ENCODE peak calls at places on chromosomes 16 and 17, in nine cellular contexts. One of them, this sample, is unnamed.

GRCh38 chr17:43341705-43342600 is 56.8 kb upstream of the ARL4D start:
- DNase-seq in stomach: no peak
- DNase-seq in HCT116: no peak
- DNase-seq in transverse colon: no peak
- DNase-seq in spleen: no peak
- DNase-seq in endothelial cell of umbilical vein: no peak
- DNase-seq in suprapubic skin: no peak
- DNase-seq in sigmoid colon: no peak
- DNase-seq in H1: no peak
- DNase-seq in this sample: no peak

GRCh38 chr17:17685775-17686291 is 4.6 kb downstream of the RAI1 start:
- DNase-seq in stomach: peak; percentile 81
- DNase-seq in HCT116: peak; percentile 60
- DNase-seq in transverse colon: peak; percentile 79
- DNase-seq in spleen: no peak
- DNase-seq in endothelial cell of umbilical vein: peak; percentile 83
- DNase-seq in suprapubic skin: no peak
- DNase-seq in sigmoid colon: no peak
- DNase-seq in H1: no peak
- DNase-seq in this sample: peak; percentile 81

GRCh38 chr17:50533720-50534148 is 1.2 kb downstream of the EPN3 start:
- DNase-seq in stomach: peak; percentile 97
- DNase-seq in HCT116: no peak
- DNase-seq in transverse colon: peak; percentile 81
- DNase-seq in spleen: no peak
- DNase-seq in endothelial cell of umbilical vein: peak; percentile 19
- DNase-seq in suprapubic skin: no peak
- DNase-seq in sigmoid colon: no peak
- DNase-seq in H1: peak; percentile 69
- DNase-seq in this sample: peak; percentile 66

GRCh38 chr17:50346313-50347086 is 574 bp downstream of the XYLT2 start:
- DNase-seq in stomach: peak; percentile 63
- DNase-seq in HCT116: no peak
- DNase-seq in transverse colon: peak; percentile 59
- DNase-seq in spleen: no peak
- DNase-seq in endothelial cell of umbilical vein: peak; percentile 29
- DNase-seq in suprapubic skin: peak; percentile 83
- DNase-seq in sigmoid colon: peak; percentile 76
- DNase-seq in H1: peak; percentile 83
- DNase-seq in this sample: peak; percentile 38

GRCh38 chr17:33968350-33969044 is 286.6 kb upstream of the CCL2 start:
- DNase-seq in stomach: no peak
- DNase-seq in HCT116: no peak
- DNase-seq in transverse colon: no peak
- DNase-seq in spleen: no peak
- DNase-seq in endothelial cell of umbilical vein: no peak
- DNase-seq in suprapubic skin: no peak
- DNase-seq in sigmoid colon: no peak
- DNase-seq in H1: no peak
- DNase-seq in this sample: no peak

GRCh38 chr16:50711862-50712567 is 18.6 kb downstream of the NOD2 start:
- DNase-seq in stomach: no peak
- DNase-seq in HCT116: no peak
- DNase-seq in transverse colon: no peak
- DNase-seq in spleen: no peak
- DNase-seq in endothelial cell of umbilical vein: no peak
- DNase-seq in suprapubic skin: no peak
- DNase-seq in sigmoid colon: peak; percentile 82
- DNase-seq in H1: no peak
- DNase-seq in this sample: peak; percentile 34

GRCh38 chr17:8911205-8911604 is 43.7 kb upstream of the PIK3R6 start:
- DNase-seq in stomach: no peak
- DNase-seq in HCT116: no peak
- DNase-seq in transverse colon: no peak
- DNase-seq in spleen: no peak
- DNase-seq in endothelial cell of umbilical vein: no peak
- DNase-seq in suprapubic skin: no peak
- DNase-seq in sigmoid colon: no peak
- DNase-seq in H1: no peak
- DNase-seq in this sample: no peak

GRCh38 chr17:37702605-37703004 is 42.3 kb downstream of the HNF1B start:
- DNase-seq in stomach: no peak
- DNase-seq in HCT116: peak; percentile 33
- DNase-seq in transverse colon: peak; percentile 28
- DNase-seq in spleen: no peak
- DNase-seq in endothelial cell of umbilical vein: no peak
- DNase-seq in suprapubic skin: no peak
- DNase-seq in sigmoid colon: no peak
- DNase-seq in H1: no peak
- DNase-seq in this sample: no peak

GRCh38 chr16:3158498-3159314 is 23.9 kb downstream of the ZNF213 start:
- DNase-seq in stomach: peak; percentile 90
- DNase-seq in HCT116: peak; percentile 88
- DNase-seq in transverse colon: peak; percentile 95
- DNase-seq in spleen: peak; percentile 95
- DNase-seq in endothelial cell of umbilical vein: peak; percentile 84
- DNase-seq in suprapubic skin: peak; percentile 94
- DNase-seq in sigmoid colon: peak; percentile 95
- DNase-seq in H1: peak; percentile 84
- DNase-seq in this sample: peak; percentile 89

GRCh38 chr17:50200447-50201225 is 795 bp downstream of the COL1A1 start:
- DNase-seq in stomach: peak; percentile 94
- DNase-seq in HCT116: peak; percentile 88
- DNase-seq in transverse colon: peak; percentile 91
- DNase-seq in spleen: peak; percentile 96
- DNase-seq in endothelial cell of umbilical vein: peak; percentile 68
- DNase-seq in suprapubic skin: peak; percentile 95
- DNase-seq in sigmoid colon: peak; percentile 98
- DNase-seq in H1: peak; percentile 96
- DNase-seq in this sample: peak; percentile 89

GRCh38 chr16:75529056-75529905 is 6.6 kb downstream of the CHST5 start:
- DNase-seq in stomach: no peak
- DNase-seq in HCT116: no peak
- DNase-seq in transverse colon: no peak
- DNase-seq in spleen: no peak
- DNase-seq in endothelial cell of umbilical vein: no peak
- DNase-seq in suprapubic skin: no peak
- DNase-seq in sigmoid colon: no peak
- DNase-seq in H1: no peak
- DNase-seq in this sample: no peak

GRCh38 chr17:73641779-73642580 is 2.3 kb downstream of the SDK2 start:
- DNase-seq in stomach: peak; percentile 17
- DNase-seq in HCT116: no peak
- DNase-seq in transverse colon: no peak
- DNase-seq in spleen: no peak
- DNase-seq in endothelial cell of umbilical vein: no peak
- DNase-seq in suprapubic skin: peak; percentile 45
- DNase-seq in sigmoid colon: no peak
- DNase-seq in H1: no peak
- DNase-seq in this sample: no peak

GRCh38 chr17:65156185-65156834 is 19.1 kb downstream of the RGS9 start:
- DNase-seq in stomach: peak; percentile 46
- DNase-seq in HCT116: no peak
- DNase-seq in transverse colon: peak; percentile 87
- DNase-seq in spleen: no peak
- DNase-seq in endothelial cell of umbilical vein: no peak
- DNase-seq in suprapubic skin: no peak
- DNase-seq in sigmoid colon: no peak
- DNase-seq in H1: no peak
- DNase-seq in this sample: no peak

DNA sequence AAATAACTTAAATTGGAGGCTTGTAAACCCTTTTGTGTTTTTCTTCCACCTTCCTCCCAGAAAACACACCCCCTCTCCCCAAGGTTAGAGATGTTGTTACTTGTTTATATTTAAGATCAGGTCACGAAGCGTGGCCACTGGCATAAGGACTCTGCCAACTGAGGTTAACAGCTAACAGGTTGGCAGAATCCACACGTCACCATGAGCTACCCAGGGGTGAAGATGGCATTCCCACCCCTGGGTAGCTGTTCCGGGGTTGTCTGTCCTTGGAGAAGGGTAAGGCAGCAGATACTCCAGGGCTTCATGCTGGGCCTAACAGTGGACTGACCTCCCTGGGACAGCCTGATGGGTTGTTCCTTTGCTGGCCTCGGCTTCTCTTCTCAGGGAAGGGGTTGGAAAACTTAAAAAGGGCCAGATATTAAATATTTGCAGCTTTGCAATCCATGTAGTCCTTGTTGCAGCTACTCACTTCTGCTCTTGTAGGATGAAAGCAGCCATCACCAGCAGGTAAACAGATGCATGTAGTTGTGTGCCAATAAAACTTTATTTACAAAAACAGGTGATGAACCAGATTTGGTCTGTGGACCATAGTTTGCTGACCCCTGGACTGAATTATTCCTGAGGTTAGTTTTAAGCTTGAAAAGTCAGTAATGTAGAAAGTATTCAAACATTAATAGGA is 148.6 kb downstream of the MSI2 start:
- DNase-seq in stomach: no peak
- DNase-seq in HCT116: no peak
- DNase-seq in transverse colon: no peak
- DNase-seq in spleen: no peak
- DNase-seq in endothelial cell of umbilical vein: no peak
- DNase-seq in suprapubic skin: no peak
- DNase-seq in sigmoid colon: no peak
- DNase-seq in H1: no peak
- DNase-seq in this sample: no peak
- TF ChIP-seq POLR2AphosphoS5 in stomach: no peak
- TF ChIP-seq POLR2AphosphoS5 in HCT116: no peak
- TF ChIP-seq POLR2AphosphoS5 in transverse colon: no peak
- TF ChIP-seq POLR2AphosphoS5 in spleen: no peak
- TF ChIP-seq POLR2AphosphoS5 in endothelial cell of umbilical vein: no peak
- TF ChIP-seq POLR2AphosphoS5 in suprapubic skin: no peak
- TF ChIP-seq POLR2AphosphoS5 in sigmoid colon: no peak
- TF ChIP-seq POLR2AphosphoS5 in H1: no peak
- TF ChIP-seq POLR2AphosphoS5 in this sample: no peak

GRCh38 chr17:29615048-29615385 is 7.7 kb downstream of the CORO6 start:
- DNase-seq in stomach: no peak
- DNase-seq in HCT116: no peak
- DNase-seq in transverse colon: peak; percentile 54
- DNase-seq in spleen: peak; percentile 87
- DNase-seq in endothelial cell of umbilical vein: no peak
- DNase-seq in suprapubic skin: peak; percentile 80
- DNase-seq in sigmoid colon: no peak
- DNase-seq in H1: no peak
- DNase-seq in this sample: no peak
- H3K4me3 ChIP-seq in stomach: peak overlapping the region; percentile 41
- H3K4me3 ChIP-seq in HCT116: no peak overlapping the region
- H3K4me3 ChIP-seq in transverse colon: no peak overlapping the region
- H3K4me3 ChIP-seq in spleen: peak overlapping the region; percentile 39
- H3K4me3 ChIP-seq in endothelial cell of umbilical vein: no peak overlapping the region
- H3K4me3 ChIP-seq in suprapubic skin: peak overlapping the region; percentile 42
- H3K4me3 ChIP-seq in sigmoid colon: peak overlapping the region; percentile 44
- H3K4me3 ChIP-seq in H1: peak overlapping the region; percentile 36
- H3K4me3 ChIP-seq in this sample: peak overlapping the region; percentile 20

DNA sequence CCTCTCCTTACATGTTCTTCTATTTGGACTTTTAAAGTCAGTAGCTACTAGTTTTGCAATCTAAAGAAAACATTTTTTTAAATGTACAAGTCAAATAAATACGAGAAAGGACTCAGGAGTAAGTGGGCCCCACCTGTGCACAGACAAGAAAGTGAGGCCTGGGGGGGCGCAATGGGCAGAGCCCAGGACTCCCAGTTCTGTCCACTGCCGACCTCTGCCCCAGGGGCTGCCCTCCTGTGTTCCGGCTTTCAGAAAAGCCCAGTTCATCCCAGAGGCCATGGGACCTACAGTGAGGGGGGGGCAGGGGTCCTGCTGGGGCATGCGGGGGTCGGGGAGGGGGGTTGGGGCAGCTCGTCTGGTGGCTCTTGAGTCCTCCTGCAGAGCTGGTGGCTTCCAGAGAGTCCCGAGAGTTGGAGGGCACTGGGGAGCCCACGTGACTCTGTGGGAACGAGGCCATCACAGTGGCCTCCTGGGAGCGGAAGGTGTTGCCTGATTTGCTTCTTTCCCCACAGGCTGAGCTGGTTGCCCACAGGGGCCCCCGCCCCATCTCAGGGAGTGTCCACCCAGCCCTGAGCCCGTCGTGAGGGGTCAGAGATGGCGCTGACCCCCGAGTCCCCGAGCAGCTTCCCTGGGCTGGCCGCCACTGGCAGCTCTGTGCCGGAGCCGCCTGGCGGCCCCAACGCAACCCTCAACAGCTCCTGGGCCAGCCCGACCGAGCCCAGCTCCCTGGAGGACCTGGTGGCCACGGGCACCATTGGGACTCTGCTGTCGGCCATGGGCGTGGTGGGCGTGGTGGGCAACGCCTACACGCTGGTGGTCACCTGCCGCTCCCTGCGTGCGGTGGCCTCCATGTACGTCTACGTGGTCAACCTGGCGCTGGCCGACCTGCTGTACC is 2.4 kb downstream of the UTS2R start:
- DNase-seq in stomach: no peak
- DNase-seq in HCT116: no peak
- DNase-seq in transverse colon: no peak
- DNase-seq in spleen: peak; percentile 46
- DNase-seq in endothelial cell of umbilical vein: no peak
- DNase-seq in suprapubic skin: no peak
- DNase-seq in sigmoid colon: no peak
- DNase-seq in H1: no peak
- DNase-seq in this sample: no peak
- TF ChIP-seq POLR2A in stomach: no peak
- TF ChIP-seq POLR2A in HCT116: no peak
- TF ChIP-seq POLR2A in transverse colon: no peak
- TF ChIP-seq POLR2A in spleen: no peak
- TF ChIP-seq POLR2A in endothelial cell of umbilical vein: no peak
- TF ChIP-seq POLR2A in suprapubic skin: no peak
- TF ChIP-seq POLR2A in sigmoid colon: no peak
- TF ChIP-seq POLR2A in H1: no peak
- TF ChIP-seq POLR2A in this sample: no peak

GRCh38 chr17:77381731-77382130 is 241.0 kb downstream of the SEC14L1 start:
- DNase-seq in stomach: no peak
- DNase-seq in HCT116: no peak
- DNase-seq in transverse colon: no peak
- DNase-seq in spleen: no peak
- DNase-seq in endothelial cell of umbilical vein: no peak
- DNase-seq in suprapubic skin: no peak
- DNase-seq in sigmoid colon: no peak
- DNase-seq in H1: no peak
- DNase-seq in this sample: no peak

GRCh38 chr17:77382966-77383612 is 242.3 kb downstream of the SEC14L1 start:
- DNase-seq in stomach: no peak
- DNase-seq in HCT116: no peak
- DNase-seq in transverse colon: no peak
- DNase-seq in spleen: no peak
- DNase-seq in endothelial cell of umbilical vein: no peak
- DNase-seq in suprapubic skin: no peak
- DNase-seq in sigmoid colon: peak; percentile 74
- DNase-seq in H1: no peak
- DNase-seq in this sample: no peak

GRCh38 chr17:77385750-77386501 is 245.2 kb downstream of the SEC14L1 start:
- DNase-seq in stomach: no peak
- DNase-seq in HCT116: no peak
- DNase-seq in transverse colon: no peak
- DNase-seq in spleen: no peak
- DNase-seq in endothelial cell of umbilical vein: peak; percentile 25
- DNase-seq in suprapubic skin: no peak
- DNase-seq in sigmoid colon: peak; percentile 77
- DNase-seq in H1: no peak
- DNase-seq in this sample: no peak

GRCh38 chr17:77382356-77382911 is 241.7 kb downstream of the SEC14L1 start:
- DNase-seq in stomach: no peak
- DNase-seq in HCT116: no peak
- DNase-seq in transverse colon: no peak
- DNase-seq in spleen: no peak
- DNase-seq in endothelial cell of umbilical vein: no peak
- DNase-seq in suprapubic skin: no peak
- DNase-seq in sigmoid colon: no peak
- DNase-seq in H1: no peak
- DNase-seq in this sample: no peak

GRCh38 chr17:77383613-77384608 is 243.1 kb downstream of the SEC14L1 start:
- DNase-seq in stomach: peak; percentile 77
- DNase-seq in HCT116: no peak
- DNase-seq in transverse colon: no peak
- DNase-seq in spleen: no peak
- DNase-seq in endothelial cell of umbilical vein: no peak
- DNase-seq in suprapubic skin: no peak
- DNase-seq in sigmoid colon: peak; percentile 79
- DNase-seq in H1: no peak
- DNase-seq in this sample: peak; percentile 46
- TF ChIP-seq POLR2AphosphoS5 in stomach: peak; percentile 13
- TF ChIP-seq POLR2AphosphoS5 in HCT116: no peak
- TF ChIP-seq POLR2AphosphoS5 in transverse colon: no peak
- TF ChIP-seq POLR2AphosphoS5 in spleen: peak; percentile 27
- TF ChIP-seq POLR2AphosphoS5 in endothelial cell of umbilical vein: no peak
- TF ChIP-seq POLR2AphosphoS5 in suprapubic skin: no peak
- TF ChIP-seq POLR2AphosphoS5 in sigmoid colon: no peak
- TF ChIP-seq POLR2AphosphoS5 in H1: no peak
- TF ChIP-seq POLR2AphosphoS5 in this sample: no peak